ENCODE peak calls at places on chromosomes 2 and 18, in ten cellular contexts. One of them, this sample, is unnamed.

GRCh38 chr18:9221040-9221439 is 84.5 kb downstream of the ANKRD12 start:
- DNase-seq in tibial nerve: no peak
- DNase-seq in A549: no peak
- DNase-seq in K562: no peak
- DNase-seq in transverse colon: no peak
- DNase-seq in HCT116: no peak
- DNase-seq in GM12878: no peak
- DNase-seq in body of pancreas: no peak
- DNase-seq in right lobe of liver: no peak
- DNase-seq in ovary: no peak
- DNase-seq in this sample: no peak

GRCh38 chr2:238023608-238024007 is 37.2 kb upstream of the SCLY start:
- DNase-seq in HCT116: no peak
- DNase-seq in right lobe of liver: no peak
- DNase-seq in transverse colon: no peak
- DNase-seq in body of pancreas: no peak
- DNase-seq in tibial nerve: no peak
- DNase-seq in K562: no peak
- DNase-seq in A549: no peak
- DNase-seq in ovary: no peak
- DNase-seq in GM12878: no peak
- DNase-seq in this sample: no peak

GRCh38 chr18:23967321-23968089 is 47.0 kb upstream of the TTC39C start:
- DNase-seq in right lobe of liver: no peak
- DNase-seq in body of pancreas: no peak
- DNase-seq in GM12878: peak; percentile 53
- DNase-seq in A549: no peak
- DNase-seq in HCT116: no peak
- DNase-seq in K562: no peak
- DNase-seq in ovary: no peak
- DNase-seq in transverse colon: no peak
- DNase-seq in tibial nerve: no peak
- DNase-seq in this sample: no peak

GRCh38 chr2:179578171-179578916 is 283.1 kb downstream of the ZNF385B start:
- DNase-seq in HCT116: no peak
- DNase-seq in right lobe of liver: no peak
- DNase-seq in tibial nerve: no peak
- DNase-seq in transverse colon: no peak
- DNase-seq in K562: no peak
- DNase-seq in GM12878: no peak
- DNase-seq in body of pancreas: no peak
- DNase-seq in A549: no peak
- DNase-seq in ovary: no peak
- DNase-seq in this sample: no peak

GRCh38 chr2:100136310-100136709 is 6.1 kb downstream of the AFF3 start:
- DNase-seq in tibial nerve: no peak
- DNase-seq in transverse colon: no peak
- DNase-seq in HCT116: no peak
- DNase-seq in ovary: no peak
- DNase-seq in K562: no peak
- DNase-seq in GM12878: peak; percentile 16
- DNase-seq in A549: no peak
- DNase-seq in body of pancreas: no peak
- DNase-seq in right lobe of liver: no peak
- DNase-seq in this sample: no peak

GRCh38 chr18:41075212-41075611 is 879.8 kb upstream of the PIK3C3 start:
- DNase-seq in ovary: no peak
- DNase-seq in GM12878: no peak
- DNase-seq in body of pancreas: no peak
- DNase-seq in tibial nerve: no peak
- DNase-seq in right lobe of liver: no peak
- DNase-seq in HCT116: no peak
- DNase-seq in transverse colon: no peak
- DNase-seq in K562: no peak
- DNase-seq in A549: peak; percentile 1
- DNase-seq in this sample: no peak

GRCh38 chr2:15790326-15790725 is 150.0 kb upstream of the MYCN start:
- DNase-seq in HCT116: no peak
- DNase-seq in K562: no peak
- DNase-seq in right lobe of liver: no peak
- DNase-seq in body of pancreas: no peak
- DNase-seq in ovary: no peak
- DNase-seq in tibial nerve: no peak
- DNase-seq in GM12878: no peak
- DNase-seq in transverse colon: no peak
- DNase-seq in A549: no peak
- DNase-seq in this sample: no peak

GRCh38 chr2:46655551-46656436 is 176.4 kb downstream of the TMEM247 start:
- DNase-seq in tibial nerve: no peak
- DNase-seq in body of pancreas: no peak
- DNase-seq in A549: no peak
- DNase-seq in GM12878: no peak
- DNase-seq in transverse colon: no peak
- DNase-seq in HCT116: no peak
- DNase-seq in K562: no peak
- DNase-seq in ovary: peak; percentile 44
- DNase-seq in right lobe of liver: no peak
- DNase-seq in this sample: no peak

GRCh38 chr2:10534514-10535250 is 86.6 kb upstream of the ODC1 start:
- DNase-seq in body of pancreas: no peak
- DNase-seq in GM12878: no peak
- DNase-seq in A549: peak; percentile 45
- DNase-seq in transverse colon: no peak
- DNase-seq in tibial nerve: no peak
- DNase-seq in right lobe of liver: peak; percentile 5
- DNase-seq in HCT116: no peak
- DNase-seq in ovary: no peak
- DNase-seq in K562: no peak
- DNase-seq in this sample: no peak

GRCh38 chr2:207847807-207848544 is 78.3 kb upstream of the FZD5 start:
- DNase-seq in body of pancreas: peak; percentile 76
- DNase-seq in transverse colon: peak; percentile 75
- DNase-seq in GM12878: no peak
- DNase-seq in A549: peak; percentile 45
- DNase-seq in HCT116: no peak
- DNase-seq in K562: no peak
- DNase-seq in tibial nerve: no peak
- DNase-seq in ovary: no peak
- DNase-seq in right lobe of liver: peak; percentile 69
- DNase-seq in this sample: peak; percentile 46

DNA sequence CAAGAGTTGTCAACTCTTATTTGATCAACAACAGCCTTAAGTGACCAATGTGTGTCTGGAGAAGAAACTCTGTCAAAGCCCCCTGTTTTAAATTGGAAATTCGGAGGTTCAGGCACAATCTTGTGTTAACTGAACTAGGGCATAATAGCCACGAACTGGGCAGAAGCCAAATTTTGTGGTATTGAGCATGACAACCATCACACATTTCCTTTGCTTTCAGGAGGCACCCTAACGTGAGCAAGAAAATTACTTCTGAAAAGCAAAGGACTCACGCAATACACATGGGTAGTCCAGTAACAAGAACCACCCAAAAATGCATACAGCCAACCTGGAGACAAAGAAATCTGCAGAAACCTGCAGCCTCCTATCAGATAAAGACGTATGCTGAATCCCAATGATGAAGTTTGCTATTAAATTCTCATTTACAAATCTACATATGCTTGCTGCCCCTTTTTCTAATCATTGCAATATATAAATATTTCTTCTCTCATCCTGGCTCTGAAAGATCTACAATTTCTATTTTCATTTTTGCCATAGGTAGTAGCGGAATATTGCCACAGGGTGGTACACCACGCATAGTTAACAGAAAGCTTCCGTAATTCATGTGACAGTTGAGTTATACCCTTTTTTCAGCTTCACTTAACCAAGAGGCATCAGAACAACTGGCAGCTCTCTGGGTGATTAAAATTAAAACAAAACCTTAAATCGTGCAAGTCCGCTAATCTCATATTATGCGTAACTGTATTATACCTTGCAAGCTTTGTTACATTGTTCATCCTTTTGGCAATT is 495.8 kb downstream of the NRXN1 start:
- DNase-seq in A549: peak; percentile 26
- DNase-seq in transverse colon: no peak
- DNase-seq in right lobe of liver: no peak
- DNase-seq in GM12878: no peak
- DNase-seq in tibial nerve: no peak
- DNase-seq in body of pancreas: no peak
- DNase-seq in HCT116: peak; percentile 10
- DNase-seq in ovary: no peak
- DNase-seq in K562: no peak
- DNase-seq in this sample: no peak
- TF ChIP-seq CTCF in A549: peak; percentile 51
- TF ChIP-seq CTCF in transverse colon: no peak
- TF ChIP-seq CTCF in right lobe of liver: peak; percentile 52
- TF ChIP-seq CTCF in GM12878: no peak
- TF ChIP-seq CTCF in tibial nerve: peak; percentile 55
- TF ChIP-seq CTCF in body of pancreas: peak; percentile 13
- TF ChIP-seq CTCF in HCT116: peak; percentile 65
- TF ChIP-seq CTCF in ovary: no peak
- TF ChIP-seq CTCF in K562: no peak
- TF ChIP-seq CTCF in this sample: no peak

GRCh38 chr2:23500836-23501235 is 115.9 kb downstream of the KLHL29 start:
- DNase-seq in HCT116: no peak
- DNase-seq in A549: no peak
- DNase-seq in GM12878: no peak
- DNase-seq in K562: no peak
- DNase-seq in right lobe of liver: no peak
- DNase-seq in body of pancreas: no peak
- DNase-seq in tibial nerve: no peak
- DNase-seq in ovary: no peak
- DNase-seq in transverse colon: no peak
- DNase-seq in this sample: no peak

GRCh38 chr2:23503682-23504081 is 118.7 kb downstream of the KLHL29 start:
- DNase-seq in tibial nerve: no peak
- DNase-seq in HCT116: no peak
- DNase-seq in K562: no peak
- DNase-seq in body of pancreas: no peak
- DNase-seq in GM12878: no peak
- DNase-seq in A549: no peak
- DNase-seq in ovary: no peak
- DNase-seq in transverse colon: no peak
- DNase-seq in right lobe of liver: no peak
- DNase-seq in this sample: no peak

GRCh38 chr2:23503097-23503496 is 118.1 kb downstream of the KLHL29 start:
- DNase-seq in ovary: no peak
- DNase-seq in A549: no peak
- DNase-seq in transverse colon: no peak
- DNase-seq in body of pancreas: no peak
- DNase-seq in right lobe of liver: peak; percentile 71
- DNase-seq in HCT116: no peak
- DNase-seq in tibial nerve: no peak
- DNase-seq in K562: no peak
- DNase-seq in GM12878: no peak
- DNase-seq in this sample: no peak

GRCh38 chr2:23504591-23504990 is 119.6 kb downstream of the KLHL29 start:
- DNase-seq in A549: no peak
- DNase-seq in K562: no peak
- DNase-seq in transverse colon: no peak
- DNase-seq in tibial nerve: no peak
- DNase-seq in ovary: no peak
- DNase-seq in right lobe of liver: no peak
- DNase-seq in body of pancreas: no peak
- DNase-seq in GM12878: no peak
- DNase-seq in HCT116: no peak
- DNase-seq in this sample: no peak

GRCh38 chr2:23502096-23502495 is 117.1 kb downstream of the KLHL29 start:
- DNase-seq in K562: no peak
- DNase-seq in tibial nerve: no peak
- DNase-seq in ovary: no peak
- DNase-seq in right lobe of liver: no peak
- DNase-seq in transverse colon: no peak
- DNase-seq in body of pancreas: peak; percentile 41
- DNase-seq in GM12878: no peak
- DNase-seq in HCT116: no peak
- DNase-seq in A549: no peak
- DNase-seq in this sample: no peak
- TF ChIP-seq POLR2A in K562: no peak
- TF ChIP-seq POLR2A in tibial nerve: peak; percentile 42
- TF ChIP-seq POLR2A in ovary: no peak
- TF ChIP-seq POLR2A in right lobe of liver: no peak
- TF ChIP-seq POLR2A in transverse colon: no peak
- TF ChIP-seq POLR2A in body of pancreas: peak; percentile 24
- TF ChIP-seq POLR2A in GM12878: no peak
- TF ChIP-seq POLR2A in HCT116: no peak
- TF ChIP-seq POLR2A in A549: no peak
- TF ChIP-seq POLR2A in this sample: no peak

GRCh38 chr2:73983322-73984202 is 1.1 kb upstream of the TET3 start:
- DNase-seq in transverse colon: peak; percentile 95
- DNase-seq in A549: peak; percentile 44
- DNase-seq in body of pancreas: peak; percentile 97
- DNase-seq in GM12878: no peak
- DNase-seq in HCT116: peak; percentile 88
- DNase-seq in K562: peak; percentile 56
- DNase-seq in ovary: no peak
- DNase-seq in right lobe of liver: peak; percentile 70
- DNase-seq in tibial nerve: no peak
- DNase-seq in this sample: peak; percentile 95

GRCh38 chr2:73985318-73986084 is 791 bp downstream of the TET3 start:
- DNase-seq in tibial nerve: peak; percentile 35
- DNase-seq in GM12878: no peak
- DNase-seq in right lobe of liver: peak; percentile 52
- DNase-seq in A549: peak; percentile 36
- DNase-seq in body of pancreas: peak; percentile 34
- DNase-seq in ovary: peak; percentile 50
- DNase-seq in transverse colon: peak; percentile 40
- DNase-seq in K562: peak; percentile 73
- DNase-seq in HCT116: no peak
- DNase-seq in this sample: peak; percentile 43

GRCh38 chr2:73984922-73985317 is 210 bp downstream of the TET3 start:
- DNase-seq in ovary: peak; percentile 53
- DNase-seq in HCT116: no peak
- DNase-seq in tibial nerve: no peak
- DNase-seq in body of pancreas: peak; percentile 61
- DNase-seq in K562: no peak
- DNase-seq in transverse colon: peak; percentile 75
- DNase-seq in GM12878: no peak
- DNase-seq in right lobe of liver: peak; percentile 87
- DNase-seq in A549: peak; percentile 35
- DNase-seq in this sample: no peak

GRCh38 chr2:73986085-73986680 is 1.5 kb downstream of the TET3 start:
- DNase-seq in body of pancreas: no peak
- DNase-seq in K562: no peak
- DNase-seq in GM12878: no peak
- DNase-seq in ovary: no peak
- DNase-seq in HCT116: no peak
- DNase-seq in right lobe of liver: no peak
- DNase-seq in A549: no peak
- DNase-seq in transverse colon: no peak
- DNase-seq in tibial nerve: no peak
- DNase-seq in this sample: no peak

GRCh38 chr2:73984203-73984921 is at the start of gene TET3:
- DNase-seq in ovary: peak; percentile 50
- DNase-seq in right lobe of liver: peak; percentile 58
- DNase-seq in transverse colon: peak; percentile 68
- DNase-seq in tibial nerve: no peak
- DNase-seq in GM12878: no peak
- DNase-seq in K562: peak; percentile 75
- DNase-seq in body of pancreas: peak; percentile 60
- DNase-seq in HCT116: no peak
- DNase-seq in A549: peak; percentile 34
- DNase-seq in this sample: no peak
- TF ChIP-seq CTCF in ovary: no peak
- TF ChIP-seq CTCF in right lobe of liver: no peak
- TF ChIP-seq CTCF in transverse colon: no peak
- TF ChIP-seq CTCF in tibial nerve: no peak
- TF ChIP-seq CTCF in GM12878: no peak
- TF ChIP-seq CTCF in K562: no peak
- TF ChIP-seq CTCF in body of pancreas: no peak
- TF ChIP-seq CTCF in HCT116: no peak
- TF ChIP-seq CTCF in A549: no peak
- TF ChIP-seq CTCF in this sample: no peak

GRCh38 chr18:12278765-12279682 is 24.9 kb downstream of the CIDEA start:
- DNase-seq in K562: no peak
- DNase-seq in GM12878: no peak
- DNase-seq in tibial nerve: peak; percentile 74
- DNase-seq in transverse colon: peak; percentile 69
- DNase-seq in right lobe of liver: peak; percentile 65
- DNase-seq in body of pancreas: no peak
- DNase-seq in ovary: peak; percentile 90
- DNase-seq in A549: no peak
- DNase-seq in HCT116: no peak
- DNase-seq in this sample: peak; percentile 66
- TF ChIP-seq POLR2A in K562: no peak
- TF ChIP-seq POLR2A in GM12878: no peak
- TF ChIP-seq POLR2A in tibial nerve: peak; percentile 77
- TF ChIP-seq POLR2A in transverse colon: peak; percentile 63
- TF ChIP-seq POLR2A in right lobe of liver: no peak
- TF ChIP-seq POLR2A in body of pancreas: peak; percentile 24
- TF ChIP-seq POLR2A in ovary: peak; percentile 81
- TF ChIP-seq POLR2A in A549: no peak
- TF ChIP-seq POLR2A in HCT116: no peak
- TF ChIP-seq POLR2A in this sample: no peak